ENCODE peak calls at places on chromosomes 1 and 21, in eight cellular contexts. K is PC-9, Y is AG10803, H is body of pancreas, U is endothelial cell of umbilical vein, E is colonic mucosa, L is BE2C, T is foreskin fibroblast. N is an unnamed sample.

GRCh38 chr1:224697888-224698450 is 81.9 kb downstream of the CNIH3 start:
- DNase-seq in K (no peak), T (no peak), Y (peak), H (no peak), E (no peak), L (no peak), U (no peak), N (no peak)

GRCh38 chr1:161374373-161374772 is 6.7 kb upstream of the CFAP126 start:
- DNase-seq in Y (no peak), H (no peak), T (no peak), E (no peak), K (no peak), L (no peak), U (peak), N (no peak)

GRCh38 chr1:63615809-63616420 is 22.7 kb downstream of the PGM1 start:
- DNase-seq in Y (peak), K (peak), L (peak), U (peak), T (peak), H (peak), E (peak), N (peak)

GRCh38 chr1:96741335-96741734 is 19.8 kb downstream of the PTBP2 start:
- DNase-seq in T (no peak), H (no peak), L (no peak), E (no peak), Y (no peak), U (no peak), K (no peak), N (no peak)

GRCh38 chr1:151721788-151722510 is 627 bp downstream of the RIIAD1 start:
- DNase-seq in Y (no peak), E (no peak), H (no peak), K (no peak), U (no peak), L (no peak), T (no peak), N (no peak)

GRCh38 chr1:205324781-205325180 is 3.2 kb upstream of the NUAK2 start:
- DNase-seq in T (no peak), E (no peak), H (peak), Y (peak), K (no peak), L (no peak), U (peak), N (no peak)

GRCh38 chr1:22739648-22740385 is 29.2 kb downstream of the EPHB2 start:
- DNase-seq in L (no peak), Y (peak), T (peak), H (no peak), U (peak), E (no peak), K (no peak), N (peak)

GRCh38 chr1:48960304-48960703 is 183.6 kb upstream of the BEND5 start:
- DNase-seq in L (no peak), K (no peak), T (no peak), E (no peak), U (no peak), Y (peak), H (no peak), N (no peak)

GRCh38 chr1:150578278-150579109 is 916 bp downstream of the MCL1 start:
- DNase-seq in L (peak), T (peak), U (peak), K (peak), Y (peak), H (peak), E (peak), N (no peak)

GRCh38 chr21:39763282-39763970 is 18.4 kb downstream of the IGSF5 start:
- DNase-seq in K (no peak), T (no peak), L (no peak), Y (no peak), H (no peak), U (no peak), E (no peak), N (no peak)

GRCh38 chr1:41312991-41313645 is 48.1 kb upstream of the FOXO6 start:
- DNase-seq in H (no peak), Y (peak), T (no peak), U (no peak), K (no peak), E (no peak), L (no peak), N (no peak)

GRCh38 chr1:204714861-204715511 is 29.4 kb upstream of the LRRN2 start:
- DNase-seq in L (no peak), E (no peak), U (no peak), T (no peak), Y (no peak), H (no peak), K (no peak), N (peak)

GRCh38 chr1:6418668-6419396 is 887 bp downstream of the HES2 start:
- DNase-seq in U (no peak), H (no peak), K (no peak), L (no peak), T (no peak), E (no peak), Y (no peak), N (no peak)

GRCh38 chr1:175338447-175339135 is 146.0 kb upstream of the KIAA0040 start:
- DNase-seq in Y (no peak), L (peak), H (no peak), T (no peak), U (peak), E (peak), K (no peak), N (peak)

GRCh38 chr1:20739225-20739624 is 6.7 kb upstream of the SH2D5 start:
- DNase-seq in T (peak), K (no peak), E (no peak), H (no peak), Y (peak), U (no peak), L (no peak), N (no peak)

GRCh38 chr1:24735619-24736375 is 9.4 kb upstream of the CLIC4 start:
- DNase-seq in K (no peak), Y (peak), U (peak), E (no peak), T (no peak), L (peak), H (peak), N (no peak)

GRCh38 chr21:30714946-30715345 is 3.6 kb downstream of the KRTAP21-3 start:
- DNase-seq in U (no peak), T (no peak), H (no peak), K (no peak), Y (no peak), L (no peak), E (no peak), N (no peak)

GRCh38 chr1:89790592-89790991 is 30.2 kb upstream of the LRRC8D start:
- DNase-seq in Y (peak), K (no peak), T (no peak), L (no peak), E (no peak), U (no peak), H (no peak), N (no peak)

GRCh38 chr1:168709407-168709891 is 19.6 kb downstream of the DPT start:
- DNase-seq in E (peak), H (peak), L (no peak), T (peak), U (no peak), K (peak), Y (peak), N (no peak)

GRCh38 chr1:30698401-30698981 is 24.9 kb downstream of the MATN1 start:
- DNase-seq in H (no peak), Y (no peak), T (no peak), E (no peak), L (peak), U (no peak), K (no peak), N (no peak)

GRCh38 chr1:226733309-226733708 is 5.8 kb downstream of the ITPKB start:
- DNase-seq in E (no peak), T (no peak), K (no peak), H (no peak), L (no peak), U (no peak), Y (no peak), N (peak)

GRCh38 chr1:20729155-20729931 is 3.2 kb downstream of the SH2D5 start:
- DNase-seq in H (no peak), E (no peak), U (no peak), K (no peak), T (no peak), Y (no peak), L (no peak), N (no peak)

GRCh38 chr1:245512980-245513578 is 358.3 kb downstream of the KIF26B start:
- DNase-seq in Y (peak), T (no peak), E (no peak), U (no peak), L (peak), K (no peak), H (no peak), N (peak)

GRCh38 chr1:218473527-218473926 is 128.4 kb downstream of the TGFB2 start:
- DNase-seq in T (no peak), U (peak), K (no peak), Y (peak), E (no peak), H (no peak), L (no peak), N (no peak)

GRCh38 chr1:99767996-99768524 is 1.6 kb upstream of the FRRS1 start:
- DNase-seq in K (no peak), Y (no peak), E (no peak), H (peak), L (no peak), T (no peak), U (no peak), N (no peak)

GRCh38 chr1:94335950-94336349 is 82.2 kb upstream of the ABCD3 start:
- DNase-seq in K (peak), E (peak), T (peak), U (peak), H (peak), L (peak), Y (peak), N (peak)

GRCh38 chr1:215243275-215244054 is 160.9 kb downstream of the KCNK2 start:
- DNase-seq in T (no peak), H (peak), E (no peak), K (no peak), Y (no peak), L (peak), U (no peak), N (no peak)

GRCh38 chr1:109804660-109805059 is 40.9 kb upstream of the EPS8L3 start:
- DNase-seq in K (no peak), L (no peak), U (no peak), E (no peak), Y (no peak), T (no peak), H (no peak), N (no peak)

GRCh38 chr1:17791055-17791390 is 35.9 kb downstream of the ACTL8 start:
- DNase-seq in K (no peak), E (no peak), Y (no peak), T (no peak), H (no peak), L (peak), U (no peak), N (no peak)

GRCh38 chr1:192878249-192878648 is 69.4 kb downstream of the RGS2 start:
- DNase-seq in T (no peak), U (no peak), Y (peak), L (no peak), E (peak), K (no peak), H (peak), N (no peak)

GRCh38 chr1:225812488-225813249 is 2.7 kb downstream of the EPHX1 start:
- DNase-seq in L (peak), U (no peak), Y (peak), E (no peak), K (no peak), T (no peak), H (no peak), N (no peak)

GRCh38 chr1:112399456-112399855 is 3.4 kb downstream of the CTTNBP2NL start:
- DNase-seq in H (no peak), E (no peak), U (peak), T (no peak), Y (no peak), K (no peak), L (no peak), N (no peak)

GRCh38 chr1:151130837-151131586 is 15.4 kb downstream of the SEMA6C start:
- DNase-seq in U (peak), L (no peak), E (peak), H (peak), Y (peak), K (peak), T (peak), N (peak)

GRCh38 chr21:33254766-33255165 is 11.4 kb upstream of the IL10RB start:
- DNase-seq in L (no peak), H (no peak), U (no peak), Y (no peak), T (no peak), K (no peak), E (no peak), N (no peak)

GRCh38 chr21:31895069-31895851 is 22.4 kb downstream of the HUNK start:
- DNase-seq in T (no peak), U (no peak), L (no peak), Y (peak), E (no peak), K (no peak), H (no peak), N (peak)

GRCh38 chr1:161706483-161707347 is at the start of gene FCRLA:
- DNase-seq in Y (peak), T (peak), K (no peak), U (no peak), E (no peak), L (no peak), H (no peak), N (no peak)

GRCh38 chr1:181010789-181011188 is 11.9 kb downstream of the STX6 start:
- DNase-seq in H (no peak), L (no peak), Y (peak), T (peak), E (no peak), U (no peak), K (no peak), N (no peak)

GRCh38 chr21:41827951-41828883 is 50.9 kb downstream of the PRDM15 start:
- DNase-seq in E (no peak), U (no peak), K (no peak), H (no peak), Y (no peak), T (no peak), L (no peak), N (no peak)

GRCh38 chr1:175185918-175186317 is 6.7 kb downstream of the KIAA0040 start:
- DNase-seq in H (no peak), T (no peak), E (no peak), U (no peak), L (no peak), Y (no peak), K (no peak), N (no peak)

DNA sequence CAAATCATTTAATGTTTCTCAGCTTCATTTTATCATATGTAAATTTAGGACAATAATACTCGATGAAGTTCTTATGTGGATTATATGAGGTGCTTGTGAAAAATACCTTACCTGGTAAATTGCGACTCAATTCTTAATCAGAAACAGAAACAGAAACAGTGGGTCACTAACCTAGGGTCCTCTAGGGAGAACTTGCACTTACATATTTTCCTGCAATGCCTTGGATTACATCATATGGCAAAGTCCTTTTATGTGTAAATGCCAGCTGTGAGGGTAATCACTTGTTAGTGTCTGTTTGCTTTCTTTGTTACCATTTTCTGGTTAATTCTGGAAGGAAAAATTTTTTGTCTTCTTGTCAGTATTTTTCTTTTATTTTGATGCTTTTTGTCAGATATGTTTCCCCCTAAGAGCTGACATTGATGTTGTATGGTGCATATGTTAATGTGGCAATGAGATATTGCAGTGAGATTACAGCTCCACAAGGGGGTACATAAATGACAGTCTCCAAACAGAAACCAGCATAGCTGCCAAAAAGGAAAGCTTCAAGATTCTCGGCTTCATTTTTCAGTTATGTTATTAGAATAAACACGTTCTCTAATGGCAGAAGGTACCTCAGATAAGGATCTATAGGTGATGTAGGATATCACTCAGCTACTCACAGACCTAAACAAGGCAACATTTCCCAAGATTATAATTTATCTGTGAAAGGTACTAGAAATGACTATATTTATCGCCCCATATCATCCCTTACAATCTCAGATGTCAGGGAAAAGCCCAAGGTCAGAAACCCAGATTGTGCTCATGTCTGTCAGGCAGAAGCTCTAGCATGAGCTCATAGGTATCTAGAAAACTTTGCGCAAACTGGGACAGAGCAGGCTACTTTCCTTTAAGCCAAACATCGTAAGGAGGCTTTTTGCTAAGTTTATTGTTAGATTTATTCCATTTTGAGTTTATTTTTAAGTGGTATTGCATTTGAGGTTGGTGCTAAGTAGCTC is 119.9 kb downstream of the FASLG start:
- DNase-seq in E (no peak), H (no peak), K (no peak), L (no peak), U (no peak), Y (peak), T (no peak), N (no peak)
- TF ChIP-seq CTCF in E (no peak), H (no peak), K (no peak), L (peak), U (no peak), Y (peak), T (no peak), N (no peak)

DNA sequence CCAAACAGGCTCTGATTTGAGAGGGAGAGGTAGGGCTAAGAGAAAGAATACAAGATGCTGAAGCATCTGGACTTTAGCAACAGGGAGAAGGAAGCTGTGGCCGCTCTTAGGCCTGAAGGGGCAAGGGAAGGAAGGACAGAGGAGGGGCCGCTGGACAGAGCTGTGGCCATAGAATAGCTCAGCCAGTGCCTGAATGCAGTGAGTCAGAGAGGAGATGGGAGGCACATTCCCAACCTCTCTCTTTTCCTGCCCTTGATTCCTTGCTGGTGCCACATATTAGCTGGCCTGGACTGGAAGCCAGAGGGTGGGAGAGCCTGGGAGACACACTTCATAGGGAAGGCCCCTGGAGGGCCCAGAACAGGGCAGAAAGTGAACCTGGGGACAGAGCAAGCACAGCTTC is 83.4 kb upstream of the POU3F1 start:
- DNase-seq in T (no peak), K (no peak), H (no peak), L (no peak), U (peak), Y (no peak), E (no peak), N (no peak)
- TF ChIP-seq CTCF in T (no peak), K (no peak), H (no peak), L (no peak), U (no peak), Y (no peak), E (no peak), N (no peak)

GRCh38 chr1:230568008-230568407 is 74.3 kb upstream of the COG2 start:
- DNase-seq in Y (peak), T (peak), H (peak), K (no peak), E (peak), U (no peak), L (peak), N (no peak)
- TF ChIP-seq CTCF in Y (no peak), T (no peak), H (peak), K (no peak), E (peak), U (no peak), L (peak), N (peak)

GRCh38 chr1:87180682-87181081 is 148.0 kb upstream of the LMO4 start:
- DNase-seq in L (no peak), U (no peak), T (no peak), E (no peak), K (no peak), H (no peak), Y (peak), N (no peak)
- TF ChIP-seq CTCF in L (no peak), U (no peak), T (no peak), E (no peak), K (no peak), H (no peak), Y (no peak), N (no peak)

DNA sequence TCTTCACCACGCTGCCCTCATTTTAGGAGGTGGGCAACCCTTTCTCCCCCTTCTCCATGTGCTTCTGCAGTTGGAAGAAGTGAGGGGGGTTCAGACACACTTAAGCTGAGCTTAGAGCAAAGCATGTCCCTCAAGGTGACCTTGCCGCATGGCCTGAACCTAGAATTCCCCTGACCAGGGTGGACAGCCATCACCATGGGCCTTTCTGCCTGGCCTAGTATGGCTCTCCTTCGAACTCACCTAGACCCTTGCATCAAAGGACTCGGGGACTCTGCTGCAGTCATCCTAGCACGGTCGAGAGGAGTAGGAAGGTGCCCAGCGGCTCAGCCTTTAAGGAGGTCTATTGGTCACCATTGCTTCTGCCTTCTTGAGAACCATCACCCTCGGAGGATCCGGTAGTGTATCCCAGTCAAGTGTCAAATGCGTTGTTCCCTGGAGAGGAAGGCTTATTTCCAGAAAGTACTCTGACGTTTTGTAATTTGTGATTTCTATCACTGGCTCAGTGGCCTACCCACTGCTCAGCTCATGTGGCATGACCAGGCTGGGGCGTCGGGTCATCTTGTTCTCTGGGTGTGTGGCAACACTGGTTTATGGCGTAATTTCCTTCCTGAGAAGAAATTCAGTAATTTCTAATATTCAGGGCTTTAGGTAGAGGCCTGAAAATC is at the start of gene KCNE1:
- DNase-seq in U (no peak), H (peak), K (no peak), T (peak), Y (peak), E (no peak), L (no peak), N (no peak)
- TF ChIP-seq CTCF in U (no peak), H (no peak), K (no peak), T (no peak), Y (no peak), E (no peak), L (no peak), N (no peak)

N was measured in nephron progenitor cell.